ENCODE peak calls at places on chromosomes 5 and 9, in five cellular contexts. Q is HCT116, R is GM23338, N is neural progenitor cell, U is GM23248. H is an unnamed sample.

GRCh38 chr5:72013741-72014703 is 93.3 kb upstream of the MAP1B start:
- DNase-seq in U (no peak), R (peak), N (peak), Q (no peak), H (peak)

GRCh38 chr5:157748740-157749461 is 5.4 kb downstream of the LSM11 start:
- DNase-seq in Q (no peak), R (no peak), N (no peak), U (peak), H (peak)

GRCh38 chr5:15645776-15646175 is 145.8 kb downstream of the FBXL7 start:
- DNase-seq in R (peak), N (no peak), Q (no peak), U (peak), H (no peak)

GRCh38 chr9:110875275-110875674 is 163.0 kb downstream of the LPAR1 start:
- DNase-seq in N (peak), U (no peak), Q (no peak), R (peak), H (no peak)

GRCh38 chr5:171023508-171023907 is 161.7 kb downstream of the RANBP17 start:
- DNase-seq in Q (no peak), U (peak), R (no peak), N (no peak), H (no peak)

GRCh38 chr5:61010759-61011460 is 65.9 kb downstream of the NDUFAF2 start:
- DNase-seq in N (peak), U (peak), Q (peak), R (peak), H (no peak)

GRCh38 chr9:82466616-82467251 is 478.2 kb downstream of the SPATA31D1 start:
- DNase-seq in Q (no peak), U (peak), N (peak), R (peak), H (peak)

GRCh38 chr9:10045598-10045997 is 567.2 kb downstream of the PTPRD start:
- DNase-seq in Q (no peak), N (no peak), R (peak), U (peak), H (peak)

GRCh38 chr9:135818718-135819475 is 88.4 kb downstream of the CAMSAP1 start:
- DNase-seq in U (no peak), Q (no peak), R (no peak), N (no peak), H (no peak)

GRCh38 chr9:98539954-98540353 is 168.8 kb downstream of the GABBR2 start:
- DNase-seq in Q (no peak), N (no peak), U (peak), R (no peak), H (no peak)

GRCh38 chr5:172979778-172980177 is 3.8 kb upstream of the ATP6V0E1 start:
- DNase-seq in U (peak), R (no peak), Q (no peak), N (no peak), H (no peak)

GRCh38 chr9:106052735-106053134 is 358.4 kb downstream of the TMEM38B start:
- DNase-seq in U (no peak), N (no peak), Q (no peak), R (no peak), H (no peak)

GRCh38 chr5:372556-372910 is 51.0 kb downstream of the AHRR start:
- DNase-seq in Q (no peak), U (no peak), R (no peak), N (no peak), H (no peak)

GRCh38 chr5:167442922-167443321 is 848.5 kb upstream of the WWC1 start:
- DNase-seq in N (no peak), R (no peak), U (peak), Q (no peak), H (no peak)

GRCh38 chr5:97143715-97144114 is 1.3 kb upstream of the LIX1 start:
- DNase-seq in R (no peak), U (no peak), N (no peak), Q (no peak), H (no peak)

GRCh38 chr9:114560956-114561355 is 26.6 kb upstream of the ATP6V1G1 start:
- DNase-seq in U (no peak), N (no peak), R (no peak), Q (no peak), H (no peak)

GRCh38 chr5:65332591-65332990 is 149.1 kb downstream of the ADAMTS6 start:
- DNase-seq in Q (no peak), N (peak), U (no peak), R (no peak), H (no peak)

GRCh38 chr9:133113928-133114351 is 7.1 kb downstream of the RALGDS start:
- DNase-seq in Q (no peak), U (no peak), N (no peak), R (no peak), H (peak)

GRCh38 chr9:114177423-114178064 is 22.2 kb downstream of the COL27A1 start:
- DNase-seq in Q (no peak), N (no peak), U (peak), R (no peak), H (no peak)

GRCh38 chr5:173538654-173539053 is 77.8 kb downstream of the BOD1 start:
- DNase-seq in N (no peak), Q (no peak), R (no peak), U (no peak), H (no peak)

GRCh38 chr5:128358826-128359225 is 179.2 kb downstream of the FBN2 start:
- DNase-seq in R (no peak), Q (no peak), U (peak), N (no peak), H (no peak)

GRCh38 chr9:137485343-137486140 is 26.4 kb upstream of the NSMF start:
- DNase-seq in N (no peak), U (no peak), R (no peak), Q (no peak), H (no peak)

GRCh38 chr5:75611324-75612210 is at the start of gene ANKDD1B:
- DNase-seq in Q (no peak), U (peak), R (peak), N (peak), H (peak)

GRCh38 chr9:13718539-13718938 is 439.0 kb upstream of the MPDZ start:
- DNase-seq in R (no peak), N (no peak), U (peak), Q (no peak), H (no peak)

GRCh38 chr9:117737721-117738226 is 33.6 kb downstream of the TLR4 start:
- DNase-seq in Q (no peak), R (no peak), N (peak), U (peak), H (no peak)

GRCh38 chr5:6468104-6468503 is 19.4 kb downstream of the UBE2QL1 start:
- DNase-seq in U (no peak), R (peak), N (peak), Q (no peak), H (no peak)

GRCh38 chr9:13513710-13514444 is 234.4 kb upstream of the MPDZ start:
- DNase-seq in N (peak), U (peak), Q (no peak), R (peak), H (peak)

GRCh38 chr9:6590772-6591384 is 54.7 kb downstream of the GLDC start:
- DNase-seq in N (no peak), U (no peak), Q (peak), R (no peak), H (peak)

GRCh38 chr9:134569626-134570025 is 72.0 kb upstream of the COL5A1 start:
- DNase-seq in R (no peak), N (no peak), Q (no peak), U (no peak), H (peak)

GRCh38 chr9:76150016-76150415 is 244.2 kb downstream of the RFK start:
- DNase-seq in U (no peak), Q (no peak), N (no peak), R (no peak), H (no peak)

GRCh38 chr5:169719360-169720314 is 82.6 kb downstream of the DOCK2 start:
- DNase-seq in Q (no peak), U (no peak), R (no peak), N (no peak), H (no peak)

GRCh38 chr5:83632874-83633273 is 87.8 kb downstream of the HAPLN1 start:
- DNase-seq in U (peak), R (no peak), N (no peak), Q (peak), H (no peak)

GRCh38 chr5:6905423-6905822 is 192.2 kb downstream of the TENT4A start:
- DNase-seq in Q (no peak), N (no peak), R (no peak), U (peak), H (no peak)

GRCh38 chr9:121369595-121370265 is at the start of gene STOM:
- DNase-seq in R (peak), N (peak), U (peak), Q (no peak), H (peak)

GRCh38 chr5:29550523-29550922 is 1643.0 kb upstream of the CDH6 start:
- DNase-seq in R (no peak), N (no peak), U (no peak), Q (no peak), H (no peak)

DNA sequence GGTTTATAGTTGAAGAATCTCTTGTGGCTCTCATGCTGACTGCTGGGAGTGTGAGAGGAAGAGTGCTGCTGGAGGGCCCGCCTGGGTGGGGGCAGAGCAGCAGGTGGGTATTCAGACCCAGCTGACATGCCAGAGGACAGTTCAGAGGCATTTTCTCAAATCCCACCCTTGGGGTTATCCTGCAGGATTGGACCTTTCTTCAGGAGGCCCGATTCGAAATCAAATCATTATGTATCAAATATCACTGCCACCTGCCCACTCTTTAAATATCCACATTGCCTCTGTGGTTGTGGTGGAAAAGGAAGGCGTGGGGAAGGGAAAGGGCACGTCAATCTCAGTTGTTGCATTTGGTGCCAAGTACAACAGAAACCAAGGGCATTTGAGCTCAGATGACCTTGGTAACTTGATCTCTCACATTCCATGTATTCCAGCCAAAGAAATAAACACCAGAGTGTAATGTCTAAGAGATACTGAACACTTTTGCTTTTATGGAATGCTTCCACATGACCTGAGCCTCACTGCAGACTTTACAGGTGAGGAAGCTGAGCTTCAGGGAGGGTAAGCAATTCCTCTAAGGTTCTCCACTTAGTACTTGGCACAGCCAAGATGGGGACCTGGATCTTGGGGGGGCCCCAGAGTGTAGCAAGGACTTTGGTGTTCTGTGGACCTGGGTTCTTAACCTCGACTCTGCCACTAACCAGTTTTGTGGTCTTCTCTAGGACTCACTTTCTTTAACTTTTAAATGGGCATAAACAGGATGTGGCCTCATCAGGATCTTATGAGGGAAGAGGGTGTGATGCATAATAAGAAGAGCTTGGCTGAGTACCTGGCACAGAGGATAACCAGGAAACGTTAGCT is 224.5 kb downstream of the AOPEP start:
- DNase-seq in U (peak), N (no peak), Q (no peak), R (no peak), H (no peak)
- TF ChIP-seq EZH2phosphoT487 in U (no peak), N (no peak), Q (no peak), R (no peak), H (no peak)

GRCh38 chr5:55104036-55104767 is 1.8 kb downstream of the GZMA start:
- DNase-seq in N (peak), Q (no peak), R (peak), U (peak), H (no peak)
- H3K4me3 ChIP-seq in N (no peak), Q (no peak), R (no peak), U (no peak), H (no peak)

DNA sequence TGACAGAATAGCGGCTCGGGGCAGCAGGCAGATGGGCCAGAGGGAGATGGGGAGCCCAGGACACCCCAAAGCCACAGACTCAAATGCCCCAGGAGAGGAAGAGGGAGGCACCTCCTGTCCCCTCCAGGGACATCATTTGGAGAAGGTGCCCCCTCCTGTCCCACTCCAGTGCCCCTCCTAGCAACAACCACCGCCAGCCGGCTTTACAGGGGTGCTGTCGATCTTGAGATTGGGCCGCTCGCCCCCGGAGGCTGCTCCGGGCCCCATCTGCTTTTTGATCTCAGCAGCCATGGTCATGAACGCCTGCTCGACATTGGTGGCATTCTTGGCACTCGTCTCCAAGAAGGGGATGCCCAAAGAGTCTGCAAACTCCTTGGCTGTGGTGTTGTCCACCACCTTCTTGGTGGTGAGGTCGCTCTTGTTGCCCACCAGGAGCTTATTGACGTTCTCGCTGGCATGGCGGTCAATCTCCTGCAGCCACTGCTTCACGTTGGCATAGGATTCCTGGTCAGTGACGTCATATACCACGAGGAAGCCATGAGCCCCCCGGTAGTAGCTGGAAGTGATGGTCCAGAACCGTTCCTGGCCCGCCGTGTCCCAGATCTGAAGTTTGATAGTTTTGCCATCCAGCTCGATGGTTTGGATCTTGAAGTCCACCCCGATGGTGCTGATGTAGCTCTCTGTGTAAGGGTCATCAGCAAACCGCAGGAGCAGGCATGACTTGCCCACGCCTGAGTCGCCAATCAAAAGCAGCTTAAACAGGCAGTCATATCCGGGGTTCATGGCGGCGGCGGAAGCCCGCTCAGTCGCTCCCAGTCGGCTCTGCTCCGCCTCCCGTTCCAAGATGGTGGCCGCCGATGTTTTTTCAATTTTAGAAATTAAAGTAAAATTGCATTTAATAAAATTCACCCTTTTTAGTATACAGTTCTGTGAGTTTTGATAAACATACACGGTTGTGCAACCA is 14.0 kb upstream of the FRMPD1 start:
- DNase-seq in N (no peak), U (no peak), R (no peak), Q (no peak), H (no peak)
- TF ChIP-seq EZH2phosphoT487 in N (no peak), U (no peak), R (no peak), Q (no peak), H (no peak)

DNA sequence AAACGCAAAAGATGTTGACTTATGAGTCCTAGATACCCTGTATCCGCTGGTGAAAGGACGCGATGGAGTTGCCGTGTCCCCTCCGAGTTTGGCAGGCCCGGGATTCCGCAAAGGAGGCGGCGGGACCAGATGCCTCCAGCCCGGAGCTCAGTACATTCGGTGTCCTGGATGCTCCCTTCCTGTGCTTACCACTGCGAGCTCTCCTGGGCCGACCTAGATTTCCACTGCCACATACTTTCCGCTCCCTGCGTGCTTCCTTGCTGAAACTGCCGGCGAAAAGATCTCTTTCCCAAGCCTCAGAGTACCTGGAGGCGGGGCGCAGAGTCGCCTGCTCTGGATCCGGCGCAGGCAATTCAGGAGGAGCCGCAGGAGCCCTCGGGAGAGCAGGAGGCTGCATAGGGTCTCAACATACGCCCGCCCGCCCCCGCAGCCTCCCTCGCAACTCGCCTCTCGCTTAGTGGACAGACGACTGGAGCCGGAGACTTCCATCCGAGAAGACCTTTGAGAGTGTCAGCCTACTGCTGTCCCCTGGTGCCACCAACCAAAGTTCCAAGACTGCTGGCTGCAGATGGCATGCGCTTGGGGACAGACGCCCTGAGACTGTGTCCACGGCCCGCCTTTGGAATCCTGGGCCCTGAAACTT is 39.8 kb downstream of the ANXA2R start:
- DNase-seq in Q (no peak), N (peak), R (peak), U (peak), H (peak)
- H3K4me3 ChIP-seq in Q (no peak), N (peak), R (peak), U (peak), H (peak)

DNA sequence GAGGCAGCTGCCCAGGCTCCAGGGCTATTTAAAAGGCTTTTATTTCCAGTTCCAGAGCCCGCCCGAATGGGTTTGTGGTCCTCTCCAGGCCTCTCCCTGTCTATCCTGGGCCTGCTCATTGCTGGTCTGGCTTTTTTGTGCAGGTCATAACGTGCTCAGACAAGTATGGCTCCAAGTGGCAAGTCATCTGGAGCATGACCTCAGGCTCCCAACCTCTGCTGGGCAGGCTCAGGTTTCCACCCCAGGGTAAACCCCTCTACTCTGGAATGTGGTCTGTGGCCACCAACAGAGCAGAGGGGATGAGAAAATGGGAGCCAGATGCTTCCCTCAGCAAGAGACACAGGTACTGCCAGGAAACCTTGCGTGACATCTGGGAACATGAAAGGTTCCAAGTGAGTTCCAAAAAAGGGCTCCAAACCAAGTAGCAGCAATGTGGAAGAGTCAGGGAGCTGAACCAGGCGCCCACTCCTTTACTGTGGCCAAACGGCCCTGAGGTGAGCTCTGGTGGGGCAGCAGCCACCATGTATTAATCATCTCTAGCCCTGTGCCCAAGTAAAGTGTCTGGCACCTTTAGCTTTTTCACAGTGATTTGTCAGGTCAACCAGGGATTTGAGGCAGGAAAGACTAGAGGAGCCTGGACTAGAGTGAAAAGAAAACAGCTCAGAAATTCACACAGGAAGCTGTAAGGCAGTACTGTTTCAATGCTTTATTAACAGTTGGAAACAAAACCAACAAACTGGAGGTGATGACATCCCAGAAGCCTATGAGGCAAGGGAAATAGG is 25.6 kb downstream of the PCDHGC5 start:
- DNase-seq in R (peak), U (peak), N (peak), Q (no peak), H (no peak)
- TF ChIP-seq EZH2phosphoT487 in R (no peak), U (no peak), N (no peak), Q (no peak), H (no peak)

DNA sequence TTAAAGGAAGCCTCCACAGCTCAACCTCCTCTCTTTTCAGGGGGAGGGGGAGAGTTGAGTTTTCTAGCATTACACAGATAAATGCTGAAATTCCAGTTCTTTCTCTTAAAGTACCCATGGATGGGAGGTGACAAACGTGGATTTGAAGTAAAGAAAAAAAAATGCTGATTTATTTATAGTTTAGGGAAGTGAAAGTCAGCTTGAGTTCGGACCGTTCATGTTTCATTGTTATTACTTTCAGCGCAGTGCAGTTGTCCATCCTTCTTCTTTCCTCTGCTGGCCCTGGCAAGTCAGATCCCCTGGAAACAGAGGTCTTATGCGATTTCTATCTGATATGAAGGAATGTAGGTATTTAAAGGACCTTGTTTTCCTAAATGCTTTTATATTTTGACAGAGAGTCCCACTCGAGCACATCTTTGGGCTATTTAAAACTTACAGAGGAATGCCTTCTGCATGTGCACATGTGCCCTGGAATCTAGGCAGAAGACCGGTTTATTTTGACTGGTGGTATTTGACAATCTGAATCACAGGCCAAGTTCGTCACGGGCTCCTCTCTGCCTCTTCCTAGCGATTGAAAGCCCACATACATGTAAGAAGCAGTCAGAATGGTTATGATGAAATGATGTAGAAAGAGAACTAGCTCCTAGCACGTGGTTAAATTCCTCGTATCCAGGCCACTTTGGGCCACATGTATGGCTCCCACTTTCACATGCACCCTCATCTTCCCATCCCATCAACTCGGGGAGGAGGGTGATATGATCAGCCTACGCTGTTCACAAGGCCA is 385.2 kb upstream of the KLF4 start:
- DNase-seq in R (no peak), Q (no peak), U (peak), N (no peak), H (no peak)
- H3K4me3 ChIP-seq in R (no peak), Q (no peak), U (no peak), N (no peak), H (no peak)